ENCODE peak calls at places on chromosomes 5 and 9, in ten cellular contexts. O is M059J; M is stimulated activated CD4-positive, alpha-beta T cell treated with anti-CD3 and anti-CD28 coated beads, Interleukin-15, amount 100 ng/mL, for 1 hour; R is RWPE1; B is mesothelial cell of epicardium; E is omental fat pad; I is activated CD4-positive, alpha-beta T cell treated with anti-CD3 and anti-CD28 coated beads for 24 hours; G is HL-60; C is stimulated activated naive B cell treated with anti-CD40 and anti-IgM and Interleukin-4, amounts not matched to agents 10 μg/mL and 1 μg/mL and 100 μg/mL, for 72 hours; X is stimulated activated CD8-positive, alpha-beta memory T cell treated with anti-CD3 and anti-CD28 coated beads, Interleukin-4, amount 100 ng/mL, for 4 hours. H is an unnamed sample.

GRCh38 chr5:74638776-74639537 is 1.6 kb downstream of the ENC1 start:
- DNase-seq in O (peak), M (no peak), R (no peak), B (no peak), E (no peak), I (no peak), G (no peak), C (peak), X (no peak), H (no peak)

GRCh38 chr5:96012399-96012798 is 50.7 kb upstream of the ELL2 start:
- DNase-seq in O (no peak), M (no peak), R (no peak), B (no peak), E (no peak), I (no peak), G (no peak), C (no peak), X (no peak), H (no peak)

GRCh38 chr9:133638711-133639110 is 2.5 kb downstream of the DBH start:
- DNase-seq in O (no peak), M (no peak), R (no peak), B (no peak), E (no peak), I (no peak), G (no peak), C (no peak), X (no peak), H (no peak)

GRCh38 chr9:131238402-131239021 is 37.8 kb downstream of the FAM78A start:
- DNase-seq in O (no peak), M (no peak), R (no peak), B (no peak), E (no peak), I (no peak), G (no peak), C (peak), X (no peak), H (no peak)

GRCh38 chr9:69675563-69675962 is 3.4 kb upstream of the APBA1 start:
- DNase-seq in O (no peak), M (no peak), R (no peak), B (no peak), E (no peak), I (no peak), G (no peak), C (no peak), X (no peak), H (no peak)

GRCh38 chr9:20382460-20383071 is 239.7 kb downstream of the MLLT3 start:
- DNase-seq in O (peak), M (no peak), R (no peak), B (no peak), E (no peak), I (no peak), G (no peak), C (no peak), X (no peak), H (no peak)

GRCh38 chr9:16974436-16974835 is 104.0 kb upstream of the BNC2 start:
- DNase-seq in O (no peak), M (no peak), R (no peak), B (no peak), E (no peak), I (no peak), G (no peak), C (no peak), X (no peak), H (no peak)

GRCh38 chr5:79774171-79774854 is 84.7 kb downstream of the CMYA5 start:
- DNase-seq in O (peak), M (no peak), R (peak), B (no peak), E (no peak), I (no peak), G (no peak), C (no peak), X (no peak), H (no peak)

GRCh38 chr5:31581498-31582099 is 49.5 kb downstream of the C5orf22 start:
- DNase-seq in O (peak), M (no peak), R (peak), B (no peak), E (no peak), I (no peak), G (no peak), C (no peak), X (no peak), H (no peak)

GRCh38 chr5:149632311-149633251 is 51.3 kb downstream of the ARHGEF37 start:
- DNase-seq in O (peak), M (no peak), R (peak), B (no peak), E (no peak), I (no peak), G (no peak), C (no peak), X (no peak), H (no peak)

GRCh38 chr9:83544002-83544698 is 5.9 kb upstream of the FRMD3 start:
- DNase-seq in O (peak), M (no peak), R (peak), B (no peak), E (no peak), I (no peak), G (peak), C (no peak), X (no peak), H (peak)

GRCh38 chr5:127417534-127417933 is 99.9 kb upstream of the PRRC1 start:
- DNase-seq in O (no peak), M (no peak), R (no peak), B (no peak), E (no peak), I (no peak), G (no peak), C (no peak), X (no peak), H (no peak)

GRCh38 chr5:175614223-175614622 is 43.6 kb upstream of the HRH2 start:
- DNase-seq in O (no peak), M (no peak), R (no peak), B (no peak), E (no peak), I (no peak), G (no peak), C (no peak), X (no peak), H (no peak)

GRCh38 chr9:95494416-95495371 is 22.1 kb downstream of the PTCH1 start:
- DNase-seq in O (no peak), M (peak), R (peak), B (no peak), E (no peak), I (peak), G (no peak), C (peak), X (peak), H (peak)

GRCh38 chr5:172944741-172945140 is 14.5 kb upstream of the RPL26L1 start:
- DNase-seq in O (peak), M (no peak), R (no peak), B (no peak), E (no peak), I (no peak), G (no peak), C (no peak), X (no peak), H (no peak)

GRCh38 chr9:107899961-107900330 is 410.4 kb upstream of the KLF4 start:
- DNase-seq in O (no peak), M (no peak), R (no peak), B (no peak), E (no peak), I (no peak), G (no peak), C (no peak), X (no peak), H (no peak)

GRCh38 chr9:14383296-14383695 is 69.4 kb upstream of the NFIB start:
- DNase-seq in O (peak), M (no peak), R (no peak), B (no peak), E (no peak), I (no peak), G (no peak), C (no peak), X (no peak), H (peak)

GRCh38 chr9:16640649-16641048 is 229.8 kb downstream of the BNC2 start:
- DNase-seq in O (peak), M (no peak), R (no peak), B (no peak), E (no peak), I (no peak), G (no peak), C (no peak), X (no peak), H (no peak)